ENCODE peak calls at places on chromosomes 7 and 10, in nine cellular contexts. V is brain microvascular endothelial cell; P is fibroblast of pulmonary artery; T is CD8-positive, alpha-beta T cell; Q is cardiac muscle cell; C is lower lobe of right lung; E is OCI-LY7; W is transverse colon; X is left ventricle myocardium inferior. I is an unnamed sample.

GRCh38 chr10:34522542-34522941 is 292.6 kb downstream of the PARD3 start:
- DNase-seq in T (no peak), C (no peak), W (no peak), Q (peak), P (peak), V (peak), X (no peak), E (peak), I (no peak)

GRCh38 chr7:18086165-18087030 is 58.8 kb upstream of the PRPS1L1 start:
- DNase-seq in Q (peak), E (no peak), W (peak), T (no peak), X (peak), C (peak), V (no peak), P (peak), I (peak)

GRCh38 chr7:75993689-75994387 is 557 bp downstream of the TMEM120A start:
- DNase-seq in W (peak), V (peak), C (peak), T (no peak), Q (peak), E (no peak), P (peak), X (peak), I (peak)

GRCh38 chr10:16713290-16713689 is 103.9 kb downstream of the RSU1 start:
- DNase-seq in W (no peak), X (no peak), C (no peak), V (no peak), Q (no peak), P (no peak), T (no peak), E (no peak), I (no peak)

GRCh38 chr7:28587211-28587610 is 174.9 kb downstream of the CREB5 start:
- DNase-seq in V (no peak), Q (no peak), C (no peak), T (no peak), E (no peak), P (no peak), W (no peak), X (no peak), I (no peak)

GRCh38 chr7:130491841-130492518 is at the start of gene MEST:
- DNase-seq in E (no peak), P (peak), X (no peak), V (no peak), T (no peak), W (no peak), Q (peak), C (peak), I (no peak)

GRCh38 chr7:66859794-66860645 is 61.0 kb upstream of the TMEM248 start:
- DNase-seq in W (no peak), C (no peak), P (no peak), Q (peak), V (no peak), T (no peak), X (no peak), E (no peak), I (peak)

GRCh38 chr7:105675873-105676484 is 94.7 kb upstream of the EFCAB10 start:
- DNase-seq in E (no peak), Q (peak), C (peak), V (no peak), P (no peak), T (peak), X (peak), W (peak), I (no peak)

GRCh38 chr10:102235598-102235920 is 5.8 kb downstream of the PITX3 start:
- DNase-seq in W (no peak), P (no peak), T (no peak), E (no peak), V (no peak), Q (no peak), C (no peak), X (no peak), I (no peak)

GRCh38 chr10:33720161-33720560 is 385.7 kb upstream of the NRP1 start:
- DNase-seq in Q (no peak), E (no peak), V (no peak), T (no peak), C (no peak), W (no peak), X (no peak), P (no peak), I (no peak)

GRCh38 chr10:30185916-30186315 is 126.5 kb upstream of the JCAD start:
- DNase-seq in E (no peak), X (no peak), C (no peak), V (peak), P (peak), W (no peak), Q (no peak), T (no peak), I (no peak)

GRCh38 chr7:45890902-45891461 is 2.7 kb downstream of the IGFBP1 start:
- DNase-seq in C (no peak), X (no peak), V (no peak), Q (peak), T (no peak), E (peak), P (peak), W (no peak), I (no peak)

GRCh38 chr7:1978656-1979590 is 253.8 kb downstream of the MAD1L1 start:
- DNase-seq in Q (no peak), W (no peak), C (peak), P (no peak), T (no peak), X (no peak), E (no peak), V (no peak), I (peak)

GRCh38 chr7:74094224-74095095 is 10.9 kb downstream of the LIMK1 start:
- DNase-seq in C (peak), T (peak), W (peak), P (peak), X (peak), V (peak), E (peak), Q (peak), I (peak)

GRCh38 chr7:124033093-124033806 is 383 bp upstream of the TMEM229A start:
- DNase-seq in X (peak), E (no peak), P (peak), C (peak), T (no peak), W (peak), V (no peak), Q (peak), I (peak)

GRCh38 chr7:135928136-135928535 is 49.0 kb downstream of the MTPN start:
- DNase-seq in V (no peak), X (no peak), Q (no peak), C (no peak), E (no peak), P (no peak), W (no peak), T (no peak), I (no peak)

GRCh38 chr7:2617710-2617975 is 14.1 kb upstream of the TTYH3 start:
- DNase-seq in T (no peak), W (no peak), C (no peak), X (peak), V (no peak), P (no peak), E (no peak), Q (no peak), I (no peak)

GRCh38 chr10:24259365-24260125 is 50.6 kb downstream of the KIAA1217 start:
- DNase-seq in W (no peak), C (no peak), V (no peak), T (no peak), P (no peak), Q (no peak), E (no peak), X (no peak), I (no peak)

GRCh38 chr7:44077061-44077460 is 5.3 kb downstream of the POLM start:
- DNase-seq in C (no peak), W (no peak), V (no peak), E (no peak), P (no peak), X (no peak), T (no peak), Q (no peak), I (peak)

GRCh38 chr10:78604286-78604685 is 464.5 kb upstream of the ZMIZ1 start:
- DNase-seq in E (no peak), T (no peak), X (no peak), W (no peak), P (no peak), C (no peak), Q (no peak), V (no peak), I (no peak)

GRCh38 chr10:15339857-15340256 is 31.2 kb downstream of the FAM171A1 start:
- DNase-seq in E (no peak), P (no peak), T (no peak), Q (no peak), V (no peak), C (no peak), W (no peak), X (no peak), I (no peak)

GRCh38 chr7:38052786-38053185 is 125.3 kb upstream of the STARD3NL start:
- DNase-seq in P (no peak), C (no peak), E (no peak), W (no peak), X (no peak), Q (no peak), T (no peak), V (no peak), I (no peak)

GRCh38 chr7:22551768-22552513 is 52.0 kb upstream of the STEAP1B start:
- DNase-seq in X (no peak), Q (no peak), T (no peak), W (no peak), C (no peak), P (no peak), V (no peak), E (peak), I (no peak)
- TF ChIP-seq CTCF in X (no peak), Q (no peak), T (no peak), W (no peak), C (no peak), P (no peak), V (no peak), E (no peak), I (no peak)

GRCh38 chr10:89975716-89976243 is 274.4 kb downstream of the KIF20B start:
- DNase-seq in Q (no peak), X (no peak), W (no peak), E (no peak), T (no peak), P (no peak), C (no peak), V (no peak), I (no peak)

GRCh38 chr10:89979726-89980125 is 278.3 kb downstream of the KIF20B start:
- DNase-seq in C (no peak), E (no peak), V (no peak), W (no peak), Q (no peak), T (no peak), P (no peak), X (no peak), I (no peak)

GRCh38 chr10:89981891-89982290 is 280.5 kb downstream of the KIF20B start:
- DNase-seq in Q (no peak), E (no peak), P (peak), V (no peak), W (no peak), X (no peak), T (no peak), C (no peak), I (no peak)

GRCh38 chr10:89978081-89978480 is 276.7 kb downstream of the KIF20B start:
- DNase-seq in C (no peak), X (no peak), P (no peak), V (no peak), E (no peak), Q (no peak), T (no peak), W (no peak), I (no peak)

GRCh38 chr10:89980166-89980565 is 278.8 kb downstream of the KIF20B start:
- DNase-seq in C (no peak), E (no peak), X (no peak), Q (no peak), P (no peak), T (no peak), W (no peak), V (no peak), I (no peak)
- TF ChIP-seq CTCF in C (no peak), E (no peak), X (no peak), Q (no peak), P (no peak), T (no peak), W (no peak), V (no peak), I (no peak)

GRCh38 chr7:56291-56913 is 136.0 kb upstream of the FAM20C start:
- DNase-seq in W (peak), E (no peak), Q (no peak), P (no peak), V (no peak), C (peak), T (no peak), X (no peak), I (no peak)

GRCh38 chr7:57876-58275 is 134.5 kb upstream of the FAM20C start:
- DNase-seq in C (peak), Q (no peak), T (no peak), W (no peak), E (no peak), P (peak), V (no peak), X (no peak), I (no peak)

GRCh38 chr7:57071-57470 is 135.3 kb upstream of the FAM20C start:
- DNase-seq in W (peak), T (no peak), X (no peak), E (no peak), V (no peak), C (peak), Q (no peak), P (no peak), I (no peak)

GRCh38 chr7:54615-55014 is 137.8 kb upstream of the FAM20C start:
- DNase-seq in W (no peak), Q (no peak), V (no peak), E (no peak), T (no peak), C (peak), X (no peak), P (no peak), I (no peak)

GRCh38 chr7:55690-56248 is 136.6 kb upstream of the FAM20C start:
- DNase-seq in E (no peak), V (no peak), C (peak), P (no peak), X (no peak), T (no peak), Q (no peak), W (no peak), I (no peak)
- TF ChIP-seq CTCF in E (no peak), V (no peak), C (no peak), P (no peak), X (no peak), T (no peak), Q (no peak), W (no peak), I (no peak)

DNA sequence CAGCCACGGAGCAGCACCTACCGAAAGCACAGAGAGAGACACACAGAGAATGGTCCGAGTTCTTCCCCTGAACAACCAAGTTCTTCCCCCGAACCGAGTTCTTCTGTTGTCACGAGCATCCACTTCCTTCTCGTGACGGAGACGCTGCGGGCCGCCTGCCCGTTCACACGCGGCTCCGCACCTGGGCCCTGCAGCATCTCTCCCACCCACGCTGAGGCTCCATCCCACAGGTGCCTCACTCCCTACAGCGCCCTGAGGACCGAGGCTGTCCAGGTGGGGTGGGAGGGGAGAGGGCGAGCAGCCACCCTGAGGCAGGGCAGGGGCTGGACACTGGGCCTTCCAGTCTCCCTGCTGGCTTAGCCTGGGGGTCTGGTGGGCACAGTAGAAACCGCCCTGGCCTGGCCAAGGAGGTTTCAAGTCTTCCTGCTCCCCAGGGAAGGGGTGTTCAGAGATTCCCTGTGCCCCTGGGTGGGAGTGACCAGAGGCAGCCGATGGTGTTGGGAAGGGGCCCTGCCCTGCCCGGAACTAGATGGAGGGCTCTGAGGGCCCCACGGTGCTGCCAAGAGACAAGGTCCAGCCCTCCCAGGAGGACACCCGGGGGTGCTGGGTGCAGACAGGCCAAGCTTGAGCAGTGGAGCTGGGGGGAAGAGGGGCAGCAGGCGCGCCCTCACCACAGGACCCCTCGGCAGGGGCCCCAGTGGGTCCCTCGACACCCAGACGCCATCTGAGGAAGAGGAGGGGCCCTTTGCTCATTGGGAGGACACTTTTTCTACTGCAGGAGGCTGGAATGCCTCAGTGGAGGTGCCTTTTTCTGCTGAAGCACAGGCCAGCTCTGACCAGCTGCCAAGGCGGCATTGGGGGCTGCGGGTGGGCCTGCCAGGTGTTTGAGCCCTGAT is 5.2 kb upstream of the NKX6-2 start:
- DNase-seq in P (no peak), V (no peak), T (no peak), E (no peak), Q (no peak), X (no peak), C (no peak), W (no peak), I (no peak)
- TF ChIP-seq CTCF in P (no peak), V (no peak), T (no peak), E (no peak), Q (no peak), X (no peak), C (no peak), W (no peak), I (no peak)

GRCh38 chr10:130190065-130190736 is 54.0 kb downstream of the GLRX3 start:
- DNase-seq in V (peak), C (peak), X (peak), W (peak), P (peak), E (peak), T (peak), Q (peak), I (peak)

GRCh38 chr10:130190737-130191115 is 54.5 kb downstream of the GLRX3 start:
- DNase-seq in C (no peak), T (no peak), V (no peak), P (no peak), E (no peak), Q (no peak), X (no peak), W (peak), I (no peak)

GRCh38 chr10:130191380-130191779 is 55.2 kb downstream of the GLRX3 start:
- DNase-seq in T (no peak), W (no peak), X (no peak), Q (no peak), P (no peak), V (no peak), C (no peak), E (no peak), I (no peak)

GRCh38 chr10:130188195-130189175 is 52.3 kb downstream of the GLRX3 start:
- DNase-seq in W (no peak), P (no peak), C (no peak), E (no peak), X (no peak), Q (no peak), T (no peak), V (no peak), I (no peak)

GRCh38 chr10:130189466-130190064 is 53.4 kb downstream of the GLRX3 start:
- DNase-seq in P (no peak), W (no peak), Q (no peak), X (no peak), E (no peak), V (no peak), T (no peak), C (no peak), I (no peak)
- TF ChIP-seq CTCF in P (no peak), W (no peak), Q (no peak), X (no peak), E (no peak), V (no peak), T (no peak), C (no peak), I (no peak)

GRCh38 chr10:131240691-131241090 is 70.8 kb downstream of the TCERG1L start:
- DNase-seq in C (no peak), V (no peak), T (no peak), Q (no peak), E (no peak), X (no peak), P (no peak), W (no peak), I (no peak)

GRCh38 chr10:131243076-131243475 is 68.4 kb downstream of the TCERG1L start:
- DNase-seq in V (no peak), E (no peak), T (no peak), W (no peak), P (no peak), X (no peak), Q (no peak), C (no peak), I (no peak)

GRCh38 chr10:131239926-131240325 is 71.6 kb downstream of the TCERG1L start:
- DNase-seq in E (no peak), C (no peak), P (no peak), T (no peak), X (no peak), Q (no peak), W (no peak), V (no peak), I (no peak)

GRCh38 chr10:131244836-131245235 is 66.7 kb downstream of the TCERG1L start:
- DNase-seq in W (no peak), C (no peak), E (no peak), P (no peak), Q (no peak), X (no peak), V (no peak), T (no peak), I (no peak)

GRCh38 chr10:131242007-131242406 is 69.5 kb downstream of the TCERG1L start:
- DNase-seq in P (no peak), E (no peak), V (no peak), X (no peak), C (peak), W (no peak), Q (peak), T (no peak), I (no peak)
- TF ChIP-seq CTCF in P (no peak), E (peak), V (peak), X (peak), C (no peak), W (no peak), Q (no peak), T (no peak), I (peak)